ENCODE peak calls at places on chromosomes 4 and X, in nine cellular contexts. X is DMS153, Y is fibroblast of lung, R is GM23338, M is islet precursor cell, F is PC-9, J is T-helper 17 cell, Q is stomach, H is cardiac fibroblast. D is an unnamed sample.

GRCh38 chrX:37904833-37905232 is 57.5 kb upstream of the DYNLT3 start:
- DNase-seq in Q (no peak), M (no peak), Y (no peak), H (no peak), F (no peak), X (no peak), J (no peak), R (no peak), D (no peak)

GRCh38 chr4:168612435-168613139 is 115.7 kb downstream of the PALLD start:
- DNase-seq in Q (no peak), H (peak), R (no peak), J (no peak), F (no peak), X (no peak), M (no peak), Y (peak), D (peak)

GRCh38 chrX:24019448-24019847 is 7.5 kb downstream of the KLHL15 start:
- DNase-seq in X (no peak), J (no peak), H (no peak), F (no peak), M (no peak), Q (no peak), R (no peak), Y (no peak), D (no peak)

GRCh38 chr4:77862478-77863216 is at the start of gene MRPL1:
- DNase-seq in J (peak), X (peak), H (peak), M (peak), R (peak), Q (peak), F (peak), Y (peak), D (peak)

GRCh38 chrX:139844163-139844562 is 88.7 kb downstream of the ATP11C start:
- DNase-seq in R (no peak), J (no peak), H (no peak), Y (no peak), M (no peak), X (peak), Q (no peak), F (no peak), D (no peak)

GRCh38 chr4:8697826-8698225 is 105.3 kb downstream of the CPZ start:
- DNase-seq in R (no peak), F (no peak), X (no peak), H (no peak), J (no peak), Y (no peak), Q (peak), M (peak), D (no peak)

GRCh38 chrX:69280956-69281355 is 115.7 kb upstream of the PJA1 start:
- DNase-seq in J (no peak), R (no peak), F (no peak), H (no peak), Q (no peak), M (no peak), Y (no peak), X (no peak), D (no peak)

GRCh38 chr4:13527983-13528822 is 16.1 kb downstream of the NKX3-2 start:
- DNase-seq in R (peak), M (peak), X (no peak), H (no peak), J (no peak), F (no peak), Y (no peak), Q (no peak), D (no peak)

GRCh38 chrX:109475174-109475891 is 6.6 kb downstream of the GUCY2F start:
- DNase-seq in X (no peak), Y (peak), H (peak), Q (peak), J (no peak), R (peak), F (peak), M (peak), D (peak)

GRCh38 chrX:43176686-43177085 is 398.7 kb upstream of the PPP1R2C start:
- DNase-seq in F (no peak), R (no peak), X (no peak), Q (no peak), M (no peak), J (no peak), Y (no peak), H (no peak), D (no peak)

GRCh38 chr4:111854494-111855087 is 290.7 kb upstream of the FAM241A start:
- DNase-seq in H (peak), X (peak), M (no peak), R (peak), Y (peak), F (peak), Q (no peak), J (no peak), D (peak)

D was measured in HCEC 1CT.